ENCODE peak calls at places on chromosomes 4 and X, in seven cellular contexts. One of them, this sample, is unnamed.

GRCh38 chrX:45566456-45566855 is 365.8 kb upstream of the DIPK2B start:
- DNase-seq in H1: no peak
- DNase-seq in thoracic aorta: no peak
- DNase-seq in stomach: no peak
- DNase-seq in CD8-positive, alpha-beta T cell: no peak
- DNase-seq in fibroblast of lung: no peak
- DNase-seq in mammary epithelial cell: no peak
- DNase-seq in this sample: no peak

GRCh38 chr4:6672131-6672530 is 21.5 kb upstream of the S100P start:
- DNase-seq in H1: no peak
- DNase-seq in thoracic aorta: no peak
- DNase-seq in stomach: no peak
- DNase-seq in CD8-positive, alpha-beta T cell: no peak
- DNase-seq in fibroblast of lung: no peak
- DNase-seq in mammary epithelial cell: no peak
- DNase-seq in this sample: no peak

GRCh38 chr4:3712112-3712805 is 53.9 kb upstream of the ADRA2C start:
- DNase-seq in H1: no peak
- DNase-seq in thoracic aorta: no peak
- DNase-seq in stomach: no peak
- DNase-seq in CD8-positive, alpha-beta T cell: no peak
- DNase-seq in fibroblast of lung: no peak
- DNase-seq in mammary epithelial cell: no peak
- DNase-seq in this sample: no peak

GRCh38 chr4:54539500-54540029 is 118.2 kb upstream of the KIT start:
- DNase-seq in H1: no peak
- DNase-seq in thoracic aorta: peak
- DNase-seq in stomach: peak
- DNase-seq in CD8-positive, alpha-beta T cell: no peak
- DNase-seq in fibroblast of lung: peak
- DNase-seq in mammary epithelial cell: no peak
- DNase-seq in this sample: peak

GRCh38 chr4:42995343-42995944 is 102.9 kb downstream of the GRXCR1 start:
- DNase-seq in H1: no peak
- DNase-seq in thoracic aorta: no peak
- DNase-seq in stomach: no peak
- DNase-seq in CD8-positive, alpha-beta T cell: no peak
- DNase-seq in fibroblast of lung: peak
- DNase-seq in mammary epithelial cell: peak
- DNase-seq in this sample: peak

GRCh38 chr4:53306729-53307128 is 59.1 kb downstream of the SCFD2 start:
- DNase-seq in H1: no peak
- DNase-seq in thoracic aorta: no peak
- DNase-seq in stomach: no peak
- DNase-seq in CD8-positive, alpha-beta T cell: no peak
- DNase-seq in fibroblast of lung: peak
- DNase-seq in mammary epithelial cell: no peak
- DNase-seq in this sample: no peak

GRCh38 chr4:140090215-140090731 is 63.7 kb downstream of the MAML3 start:
- DNase-seq in H1: no peak
- DNase-seq in thoracic aorta: no peak
- DNase-seq in stomach: no peak
- DNase-seq in CD8-positive, alpha-beta T cell: no peak
- DNase-seq in fibroblast of lung: peak
- DNase-seq in mammary epithelial cell: peak
- DNase-seq in this sample: peak

GRCh38 chr4:40699648-40700047 is 50.1 kb upstream of the NSUN7 start:
- DNase-seq in H1: no peak
- DNase-seq in thoracic aorta: no peak
- DNase-seq in stomach: no peak
- DNase-seq in CD8-positive, alpha-beta T cell: no peak
- DNase-seq in fibroblast of lung: peak
- DNase-seq in mammary epithelial cell: peak
- DNase-seq in this sample: peak

GRCh38 chrX:154373340-154374306 is 811 bp downstream of the FLNA start:
- DNase-seq in H1: peak
- DNase-seq in thoracic aorta: no peak
- DNase-seq in stomach: peak
- DNase-seq in CD8-positive, alpha-beta T cell: no peak
- DNase-seq in fibroblast of lung: peak
- DNase-seq in mammary epithelial cell: peak
- DNase-seq in this sample: peak

GRCh38 chr4:86939123-86939522 is 4.3 kb downstream of the AFF1 start:
- DNase-seq in H1: no peak
- DNase-seq in thoracic aorta: no peak
- DNase-seq in stomach: no peak
- DNase-seq in CD8-positive, alpha-beta T cell: no peak
- DNase-seq in fibroblast of lung: no peak
- DNase-seq in mammary epithelial cell: no peak
- DNase-seq in this sample: peak

GRCh38 chr4:86940920-86941460 is 6.2 kb downstream of the AFF1 start:
- DNase-seq in H1: no peak
- DNase-seq in thoracic aorta: no peak
- DNase-seq in stomach: no peak
- DNase-seq in CD8-positive, alpha-beta T cell: no peak
- DNase-seq in fibroblast of lung: no peak
- DNase-seq in mammary epithelial cell: no peak
- DNase-seq in this sample: no peak

GRCh38 chr4:86942185-86942666 is 7.4 kb downstream of the AFF1 start:
- DNase-seq in H1: no peak
- DNase-seq in thoracic aorta: no peak
- DNase-seq in stomach: no peak
- DNase-seq in CD8-positive, alpha-beta T cell: no peak
- DNase-seq in fibroblast of lung: peak
- DNase-seq in mammary epithelial cell: no peak
- DNase-seq in this sample: peak

GRCh38 chr4:86939737-86940141 is 4.9 kb downstream of the AFF1 start:
- DNase-seq in H1: no peak
- DNase-seq in thoracic aorta: no peak
- DNase-seq in stomach: no peak
- DNase-seq in CD8-positive, alpha-beta T cell: no peak
- DNase-seq in fibroblast of lung: peak
- DNase-seq in mammary epithelial cell: no peak
- DNase-seq in this sample: no peak

GRCh38 chr4:86940176-86940575 is 5.4 kb downstream of the AFF1 start:
- DNase-seq in H1: no peak
- DNase-seq in thoracic aorta: no peak
- DNase-seq in stomach: no peak
- DNase-seq in CD8-positive, alpha-beta T cell: no peak
- DNase-seq in fibroblast of lung: peak
- DNase-seq in mammary epithelial cell: no peak
- DNase-seq in this sample: no peak
- H3K4me3 ChIP-seq in H1: no peak
- H3K4me3 ChIP-seq in thoracic aorta: peak
- H3K4me3 ChIP-seq in stomach: peak
- H3K4me3 ChIP-seq in CD8-positive, alpha-beta T cell: no peak
- H3K4me3 ChIP-seq in fibroblast of lung: no peak
- H3K4me3 ChIP-seq in mammary epithelial cell: no peak
- H3K4me3 ChIP-seq in this sample: no peak

GRCh38 chr4:98546910-98547544 is 111.4 kb downstream of the TSPAN5 start:
- DNase-seq in H1: no peak
- DNase-seq in thoracic aorta: no peak
- DNase-seq in stomach: no peak
- DNase-seq in CD8-positive, alpha-beta T cell: no peak
- DNase-seq in fibroblast of lung: peak
- DNase-seq in mammary epithelial cell: peak
- DNase-seq in this sample: peak
- TF ChIP-seq CTCF in H1: no peak
- TF ChIP-seq CTCF in thoracic aorta: no peak
- TF ChIP-seq CTCF in stomach: no peak
- TF ChIP-seq CTCF in CD8-positive, alpha-beta T cell: no peak
- TF ChIP-seq CTCF in fibroblast of lung: peak
- TF ChIP-seq CTCF in mammary epithelial cell: peak
- TF ChIP-seq CTCF in this sample: peak

GRCh38 chrX:107739541-107739940 is 36.0 kb downstream of the TSC22D3 start:
- DNase-seq in H1: no peak
- DNase-seq in thoracic aorta: no peak
- DNase-seq in stomach: no peak
- DNase-seq in CD8-positive, alpha-beta T cell: no peak
- DNase-seq in fibroblast of lung: no peak
- DNase-seq in mammary epithelial cell: no peak
- DNase-seq in this sample: no peak

GRCh38 chrX:107738768-107739167 is 36.8 kb downstream of the TSC22D3 start:
- DNase-seq in H1: no peak
- DNase-seq in thoracic aorta: no peak
- DNase-seq in stomach: no peak
- DNase-seq in CD8-positive, alpha-beta T cell: no peak
- DNase-seq in fibroblast of lung: no peak
- DNase-seq in mammary epithelial cell: no peak
- DNase-seq in this sample: no peak

GRCh38 chrX:107743995-107744394 is 31.6 kb downstream of the TSC22D3 start:
- DNase-seq in H1: no peak
- DNase-seq in thoracic aorta: no peak
- DNase-seq in stomach: no peak
- DNase-seq in CD8-positive, alpha-beta T cell: no peak
- DNase-seq in fibroblast of lung: no peak
- DNase-seq in mammary epithelial cell: no peak
- DNase-seq in this sample: no peak

GRCh38 chrX:107742754-107743191 is 32.8 kb downstream of the TSC22D3 start:
- DNase-seq in H1: no peak
- DNase-seq in thoracic aorta: no peak
- DNase-seq in stomach: peak
- DNase-seq in CD8-positive, alpha-beta T cell: no peak
- DNase-seq in fibroblast of lung: no peak
- DNase-seq in mammary epithelial cell: no peak
- DNase-seq in this sample: no peak

GRCh38 chrX:107741318-107741813 is 34.2 kb downstream of the TSC22D3 start:
- DNase-seq in H1: no peak
- DNase-seq in thoracic aorta: no peak
- DNase-seq in stomach: no peak
- DNase-seq in CD8-positive, alpha-beta T cell: no peak
- DNase-seq in fibroblast of lung: no peak
- DNase-seq in mammary epithelial cell: no peak
- DNase-seq in this sample: no peak
- H3K4me3 ChIP-seq in H1: no peak
- H3K4me3 ChIP-seq in thoracic aorta: peak
- H3K4me3 ChIP-seq in stomach: no peak
- H3K4me3 ChIP-seq in CD8-positive, alpha-beta T cell: peak
- H3K4me3 ChIP-seq in fibroblast of lung: no peak
- H3K4me3 ChIP-seq in mammary epithelial cell: no peak
- H3K4me3 ChIP-seq in this sample: no peak

DNA sequence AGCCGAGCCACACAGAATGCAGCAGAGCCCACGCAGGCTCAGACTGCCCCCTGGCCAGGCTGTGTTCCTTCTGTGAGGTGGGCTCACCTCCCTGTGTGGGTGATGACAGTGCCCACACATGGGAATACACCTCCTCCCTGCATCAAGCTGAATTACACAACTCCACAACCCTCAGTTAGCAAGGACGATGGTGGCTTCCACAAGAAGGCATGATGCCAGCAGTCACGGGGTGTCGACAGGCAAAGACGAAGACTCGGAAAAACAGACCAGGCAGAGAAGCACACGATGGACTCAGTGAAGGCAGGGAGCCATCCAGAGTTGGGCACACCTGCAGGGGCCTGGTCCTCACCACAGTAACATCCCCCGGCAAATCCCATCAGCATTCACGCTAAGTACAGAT is 12.1 kb downstream of the LETM1 start:
- DNase-seq in H1: no peak
- DNase-seq in thoracic aorta: no peak
- DNase-seq in stomach: no peak
- DNase-seq in CD8-positive, alpha-beta T cell: no peak
- DNase-seq in fibroblast of lung: no peak
- DNase-seq in mammary epithelial cell: no peak
- DNase-seq in this sample: peak
- TF ChIP-seq CTCF in H1: no peak
- TF ChIP-seq CTCF in thoracic aorta: no peak
- TF ChIP-seq CTCF in stomach: no peak
- TF ChIP-seq CTCF in CD8-positive, alpha-beta T cell: no peak
- TF ChIP-seq CTCF in fibroblast of lung: no peak
- TF ChIP-seq CTCF in mammary epithelial cell: no peak
- TF ChIP-seq CTCF in this sample: no peak

This sample was measured in fibroblast of pulmonary artery.